ENCODE peak calls at places on chromosome 11, in six cellular contexts. G, Q, O, K, Y and I are unnamed samples. For H3K9me3, the result is how much of the 10 kb centered on the place peaks cover.

GRCh38 chr11:2755071-2755470 is 55.3 kb upstream of the KCNQ1OT1 start:
- DNase-seq in G (no peak), Q (no peak), O (no peak), K (no peak), Y (no peak), I (no peak)

GRCh38 chr11:57793711-57794110 is 32.1 kb downstream of the CTNND1 start:
- DNase-seq in G (no peak), Q (no peak), O (no peak), K (no peak), Y (no peak), I (no peak)

GRCh38 chr11:64869571-64870175 is 8.7 kb downstream of the EHD1 start:
- DNase-seq in G (no peak), Q (no peak), O (no peak), K (no peak), Y (no peak), I (no peak)

GRCh38 chr11:130313383-130314183 is 1.1 kb downstream of the ZBTB44 start:
- DNase-seq in G (no peak), Q (no peak), O (no peak), K (no peak), Y (no peak), I (no peak)

GRCh38 chr11:126573325-126574076 is 218.0 kb downstream of the ST3GAL4 start:
- DNase-seq in G (no peak), Q (no peak), O (no peak), K (no peak), Y (no peak), I (no peak)

GRCh38 chr11:73795925-73796632 is 8.4 kb downstream of the MRPL48 start:
- DNase-seq in G (no peak), Q (no peak), O (no peak), K (no peak), Y (no peak), I (no peak)

GRCh38 chr11:64026575-64027213 is 9.0 kb upstream of the FLRT1 start:
- DNase-seq in G (no peak), Q (no peak), O (no peak), K (no peak), Y (no peak), I (no peak)

GRCh38 chr11:68002943-68003845 is 703 bp downstream of the UNC93B1 start:
- DNase-seq in G (peak), Q (no peak), O (no peak), K (no peak), Y (no peak), I (peak)

GRCh38 chr11:45794169-45794568 is 10.8 kb upstream of the SLC35C1 start:
- DNase-seq in G (no peak), Q (no peak), O (no peak), K (no peak), Y (no peak), I (no peak)

GRCh38 chr11:37967635-37968034 is 1369.6 kb upstream of the RAG2 start:
- DNase-seq in G (no peak), Q (no peak), O (no peak), K (no peak), Y (no peak), I (no peak)

GRCh38 chr11:65377036-65377435 is 5.4 kb downstream of the SLC25A45 start:
- DNase-seq in G (no peak), Q (no peak), O (no peak), K (no peak), Y (no peak), I (no peak)

GRCh38 chr11:12281571-12282478 is 95.5 kb upstream of the PARVA start:
- DNase-seq in G (peak), Q (peak), O (peak), K (peak), Y (peak), I (peak)

GRCh38 chr11:67373916-67374570 is 645 bp upstream of the CLCF1 start:
- DNase-seq in G (peak), Q (peak), O (peak), K (peak), Y (peak), I (no peak)

GRCh38 chr11:108587109-108587508 is 6.5 kb downstream of the EXPH5 start:
- DNase-seq in G (no peak), Q (no peak), O (no peak), K (no peak), Y (no peak), I (no peak)

GRCh38 chr11:70834277-70834940 is 418.0 kb downstream of the SHANK2 start:
- DNase-seq in G (no peak), Q (no peak), O (no peak), K (no peak), Y (no peak), I (no peak)

GRCh38 chr11:73140213-73141030 is 1.7 kb downstream of the FCHSD2 start:
- DNase-seq in G (no peak), Q (no peak), O (peak), K (no peak), Y (peak), I (no peak)

GRCh38 chr11:2587132-2587930 is 112.5 kb downstream of the KCNQ1OT1 start:
- DNase-seq in G (no peak), Q (no peak), O (no peak), K (no peak), Y (no peak), I (no peak)

GRCh38 chr11:84634309-84634708 is 992.8 kb downstream of the DLG2 start:
- DNase-seq in G (no peak), Q (no peak), O (no peak), K (no peak), Y (no peak), I (no peak)

GRCh38 chr11:27720277-27720830 is 20.1 kb upstream of the BDNF start:
- DNase-seq in G (no peak), Q (no peak), O (peak), K (no peak), Y (peak), I (no peak)

GRCh38 chr11:126727381-126727780 is 273.2 kb downstream of the KIRREL3 start:
- DNase-seq in G (no peak), Q (no peak), O (peak), K (no peak), Y (no peak), I (no peak)

GRCh38 chr11:83194284-83195175 is 1.0 kb downstream of the ANKRD42 start:
- DNase-seq in G (peak), Q (no peak), O (peak), K (peak), Y (peak), I (peak)

GRCh38 chr11:120510406-120511115 is 987 bp upstream of the GRIK4 start:
- DNase-seq in G (no peak), Q (no peak), O (no peak), K (no peak), Y (no peak), I (no peak)

GRCh38 chr11:1155274-1155693 is 2.5 kb upstream of the MUC5AC start:
- DNase-seq in G (no peak), Q (no peak), O (peak), K (no peak), Y (no peak), I (no peak)

GRCh38 chr11:74615311-74615710 is 22.9 kb downstream of the POLD3 start:
- DNase-seq in G (no peak), Q (no peak), O (no peak), K (no peak), Y (no peak), I (no peak)

GRCh38 chr11:16291729-16292128 is 64.6 kb downstream of the SOX6 start:
- DNase-seq in G (no peak), Q (no peak), O (no peak), K (no peak), Y (no peak), I (no peak)

GRCh38 chr11:128964463-128964930 is 21.8 kb upstream of the TP53AIP1 start:
- DNase-seq in G (no peak), Q (no peak), O (no peak), K (no peak), Y (no peak), I (no peak)

GRCh38 chr11:12952094-12952493 is 57.0 kb upstream of the RASSF10 start:
- DNase-seq in G (no peak), Q (no peak), O (no peak), K (no peak), Y (no peak), I (no peak)

GRCh38 chr11:11406652-11407051 is 53.6 kb upstream of the CSNK2A3 start:
- DNase-seq in G (no peak), Q (no peak), O (no peak), K (no peak), Y (no peak), I (no peak)

GRCh38 chr11:1747753-1748466 is 2.5 kb downstream of the IFITM10 start:
- DNase-seq in G (no peak), Q (no peak), O (no peak), K (no peak), Y (no peak), I (no peak)

GRCh38 chr11:24575392-24575791 is 78.5 kb downstream of the LUZP2 start:
- DNase-seq in G (no peak), Q (no peak), O (peak), K (no peak), Y (no peak), I (no peak)

GRCh38 chr11:80462211-80462610 is 1021.4 kb upstream of the TENM4 start:
- DNase-seq in G (no peak), Q (no peak), O (peak), K (no peak), Y (no peak), I (no peak)

GRCh38 chr11:83694191-83694905 is 408.2 kb upstream of the CCDC90B start:
- DNase-seq in G (no peak), Q (no peak), O (no peak), K (no peak), Y (no peak), I (no peak)

GRCh38 chr11:113369411-113369810 is 18.2 kb upstream of the ANKK1 start:
- DNase-seq in G (no peak), Q (no peak), O (no peak), K (no peak), Y (no peak), I (no peak)

GRCh38 chr11:106644824-106645223 is 373.5 kb downstream of the GUCY1A2 start:
- DNase-seq in G (no peak), Q (no peak), O (peak), K (no peak), Y (no peak), I (no peak)

GRCh38 chr11:129061466-129062194 is 119.0 kb upstream of the TP53AIP1 start:
- DNase-seq in G (no peak), Q (no peak), O (peak), K (no peak), Y (no peak), I (no peak)

GRCh38 chr11:116738975-116739374 is 33.8 kb downstream of the BUD13 start:
- DNase-seq in G (no peak), Q (no peak), O (no peak), K (no peak), Y (no peak), I (no peak)

GRCh38 chr11:120132645-120133185 is 5.2 kb downstream of the TRIM29 start:
- DNase-seq in G (no peak), Q (no peak), O (no peak), K (no peak), Y (no peak), I (no peak)

GRCh38 chr11:94946812-94947211 is 26.5 kb downstream of the CWC15 start:
- DNase-seq in G (no peak), Q (no peak), O (no peak), K (no peak), Y (no peak), I (no peak)

GRCh38 chr11:69142894-69143293 is 12.8 kb upstream of the SMIM38 start:
- DNase-seq in G (no peak), Q (no peak), O (no peak), K (no peak), Y (no peak), I (no peak)

GRCh38 chr11:69140635-69141034 is 15.1 kb upstream of the SMIM38 start:
- DNase-seq in G (no peak), Q (no peak), O (no peak), K (peak), Y (no peak), I (no peak)

GRCh38 chr11:69141742-69142141 is 14.0 kb upstream of the SMIM38 start:
- DNase-seq in G (no peak), Q (no peak), O (no peak), K (no peak), Y (no peak), I (no peak)

GRCh38 chr11:69144719-69145365 is 10.9 kb upstream of the SMIM38 start:
- DNase-seq in G (no peak), Q (peak), O (peak), K (no peak), Y (no peak), I (no peak)

DNA sequence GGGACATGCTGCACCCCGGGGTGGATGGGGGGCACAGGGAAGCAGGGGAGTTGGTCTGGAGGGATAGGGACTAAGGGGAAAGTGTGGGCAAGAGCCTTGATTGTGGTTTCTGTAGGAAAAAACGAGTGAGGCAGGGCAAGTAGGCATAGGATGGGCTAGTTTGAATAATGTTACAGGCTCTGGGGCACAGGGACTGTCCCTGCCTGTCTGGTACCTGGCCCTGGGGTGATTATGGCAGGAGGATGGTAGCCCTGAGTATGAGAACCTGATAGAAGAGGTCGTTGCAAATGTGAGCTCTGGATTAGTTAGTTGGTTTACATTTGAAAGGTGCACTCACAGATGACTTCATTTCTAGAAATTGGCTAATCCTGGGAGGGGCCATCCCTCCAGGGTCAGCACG is 11.4 kb upstream of the SMIM38 start:
- DNase-seq in G (no peak), Q (no peak), O (no peak), K (no peak), Y (no peak), I (no peak)
- H3K9me3 ChIP-seq in G (under half), Q (under half), O (under half), K (under half), Y (under half), I (under half)

GRCh38 chr11:114617157-114618124 is 21.9 kb upstream of the NXPE4 start:
- DNase-seq in G (no peak), Q (no peak), O (no peak), K (no peak), Y (no peak), I (no peak)

GRCh38 chr11:114616516-114616915 is 20.9 kb upstream of the NXPE4 start:
- DNase-seq in G (no peak), Q (no peak), O (no peak), K (no peak), Y (no peak), I (no peak)

GRCh38 chr11:114615448-114616361 is 20.1 kb upstream of the NXPE4 start:
- DNase-seq in G (no peak), Q (no peak), O (no peak), K (no peak), Y (no peak), I (no peak)

GRCh38 chr11:114619659-114620173 is 24.1 kb upstream of the NXPE4 start:
- DNase-seq in G (no peak), Q (no peak), O (no peak), K (no peak), Y (no peak), I (no peak)

GRCh38 chr11:114618139-114618538 is 22.6 kb upstream of the NXPE4 start:
- DNase-seq in G (no peak), Q (no peak), O (no peak), K (no peak), Y (no peak), I (no peak)
- H3K9me3 ChIP-seq in G (under half), Q (under half), O (under half), K (under half), Y (under half), I (under half)

GRCh38 chr11:31799794-31800397 is 11.2 kb downstream of the PAX6 start:
- DNase-seq in G (no peak), Q (no peak), O (no peak), K (no peak), Y (no peak), I (no peak)

GRCh38 chr11:31797227-31798056 is 13.7 kb downstream of the PAX6 start:
- DNase-seq in G (no peak), Q (no peak), O (no peak), K (no peak), Y (no peak), I (no peak)

GRCh38 chr11:31796523-31797226 is 14.4 kb downstream of the PAX6 start:
- DNase-seq in G (no peak), Q (no peak), O (no peak), K (no peak), Y (no peak), I (no peak)

GRCh38 chr11:31799036-31799793 is 11.9 kb downstream of the PAX6 start:
- DNase-seq in G (no peak), Q (no peak), O (no peak), K (no peak), Y (no peak), I (no peak)

GRCh38 chr11:31798057-31799035 is 12.8 kb downstream of the PAX6 start:
- DNase-seq in G (no peak), Q (no peak), O (no peak), K (no peak), Y (no peak), I (no peak)
- H3K9me3 ChIP-seq in G (under half), Q (under half), O (under half), K (under half), Y (under half), I (under half)

GRCh38 chr11:77784572-77784971 is 36.0 kb downstream of the RSF1 start:
- DNase-seq in G (no peak), Q (no peak), O (no peak), K (no peak), Y (no peak), I (no peak)

GRCh38 chr11:77789731-77790476 is 30.6 kb downstream of the RSF1 start:
- DNase-seq in G (no peak), Q (no peak), O (no peak), K (no peak), Y (no peak), I (no peak)

GRCh38 chr11:77791301-77791700 is 29.2 kb downstream of the RSF1 start:
- DNase-seq in G (no peak), Q (no peak), O (no peak), K (no peak), Y (no peak), I (no peak)

GRCh38 chr11:77793972-77794371 is 26.6 kb downstream of the RSF1 start:
- DNase-seq in G (no peak), Q (no peak), O (no peak), K (no peak), Y (no peak), I (no peak)

GRCh38 chr11:77789061-77789730 is 31.3 kb downstream of the RSF1 start:
- DNase-seq in G (no peak), Q (no peak), O (no peak), K (no peak), Y (no peak), I (no peak)
- H3K9me3 ChIP-seq in G (under half), Q (under half), O (under half), K (under half), Y (under half), I (under half)

DNA sequence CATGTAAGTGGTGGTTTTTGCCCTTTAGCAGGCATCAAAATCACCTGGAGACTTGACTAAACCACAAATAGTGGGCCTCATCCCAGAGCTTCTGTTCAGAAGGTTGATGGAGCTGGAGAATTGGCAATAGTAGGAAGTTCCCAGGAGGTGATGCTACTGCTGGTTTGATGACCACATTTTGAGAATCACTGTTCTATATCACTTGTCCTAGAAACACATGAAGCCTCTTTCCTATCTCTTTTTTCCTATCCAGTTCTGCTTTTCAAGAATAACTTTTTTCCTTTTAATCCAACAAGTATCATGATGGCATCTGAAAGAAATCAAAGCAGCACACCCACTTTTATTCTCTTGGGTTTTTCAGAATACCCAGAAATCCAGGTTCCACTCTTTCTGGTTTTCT is at the start of gene OR5D13:
- DNase-seq in G (no peak), Q (no peak), O (no peak), K (no peak), Y (no peak), I (no peak)
- H3K9me3 ChIP-seq in G (under half), Q (under half), O (under half), K (under half), Y (under half), I (under half)